ENCODE peak calls at places on chromosomes 5 and 9, in eight cellular contexts. R is cardiac muscle cell; P is Peyer's patch; J is DND-41; V is naive thymus-derived CD4-positive, alpha-beta T cell; H is lung; Y is heart left ventricle; K is mucosa of descending colon. A is an unnamed sample.
A peak's percentile ranks its signal among the peaks of the same experiment; 100 is the strongest.

GRCh38 chr5:126354012-126354856 is 69.0 kb upstream of the GRAMD2B start:
- DNase-seq in J (no peak), V (peak; percentile 39), Y (no peak), R (peak; percentile 57), K (no peak), H (no peak), P (no peak), A (no peak)

GRCh38 chr5:75622564-75622963 is 11.3 kb downstream of the ANKDD1B start:
- DNase-seq in K (no peak), J (no peak), R (no peak), P (no peak), H (no peak), Y (no peak), V (no peak), A (no peak)

GRCh38 chr9:89777544-89777943 is 172.7 kb downstream of the GADD45G start:
- DNase-seq in Y (no peak), R (no peak), K (no peak), H (no peak), P (no peak), V (no peak), J (no peak), A (no peak)

GRCh38 chr5:82074968-82075367 is 103.1 kb downstream of the ATG10 start:
- DNase-seq in K (no peak), R (no peak), P (no peak), V (no peak), H (no peak), J (no peak), Y (no peak), A (no peak)

GRCh38 chr5:4208537-4208936 is 612.9 kb downstream of the IRX1 start:
- DNase-seq in J (no peak), P (no peak), H (no peak), V (no peak), R (no peak), Y (no peak), K (no peak), A (no peak)

GRCh38 chr5:32172908-32173393 is 1.2 kb downstream of the GOLPH3 start:
- DNase-seq in J (no peak), K (no peak), P (no peak), V (no peak), Y (no peak), R (no peak), H (no peak), A (peak; percentile 6)

GRCh38 chr5:107359033-107359915 is 311.5 kb downstream of the EFNA5 start:
- DNase-seq in J (no peak), Y (no peak), H (no peak), R (no peak), K (no peak), P (no peak), V (no peak), A (no peak)

GRCh38 chr5:9338796-9339195 is 207.1 kb downstream of the SEMA5A start:
- DNase-seq in J (no peak), V (no peak), K (no peak), R (no peak), P (no peak), Y (no peak), H (no peak), A (no peak)

GRCh38 chr9:74645007-74645639 is 148.0 kb downstream of the RORB start:
- DNase-seq in J (peak; percentile 11), P (no peak), V (no peak), Y (no peak), H (no peak), K (no peak), R (peak; percentile 57), A (no peak)

GRCh38 chr5:10633271-10634049 is 69.6 kb downstream of the ANKRD33B start:
- DNase-seq in P (no peak), V (no peak), R (no peak), Y (no peak), K (no peak), J (peak; percentile 47), H (no peak), A (no peak)

GRCh38 chr5:81290146-81290545 is 11.2 kb upstream of the ZCCHC9 start:
- DNase-seq in Y (no peak), R (no peak), H (no peak), V (no peak), P (no peak), J (no peak), K (no peak), A (no peak)

DNA sequence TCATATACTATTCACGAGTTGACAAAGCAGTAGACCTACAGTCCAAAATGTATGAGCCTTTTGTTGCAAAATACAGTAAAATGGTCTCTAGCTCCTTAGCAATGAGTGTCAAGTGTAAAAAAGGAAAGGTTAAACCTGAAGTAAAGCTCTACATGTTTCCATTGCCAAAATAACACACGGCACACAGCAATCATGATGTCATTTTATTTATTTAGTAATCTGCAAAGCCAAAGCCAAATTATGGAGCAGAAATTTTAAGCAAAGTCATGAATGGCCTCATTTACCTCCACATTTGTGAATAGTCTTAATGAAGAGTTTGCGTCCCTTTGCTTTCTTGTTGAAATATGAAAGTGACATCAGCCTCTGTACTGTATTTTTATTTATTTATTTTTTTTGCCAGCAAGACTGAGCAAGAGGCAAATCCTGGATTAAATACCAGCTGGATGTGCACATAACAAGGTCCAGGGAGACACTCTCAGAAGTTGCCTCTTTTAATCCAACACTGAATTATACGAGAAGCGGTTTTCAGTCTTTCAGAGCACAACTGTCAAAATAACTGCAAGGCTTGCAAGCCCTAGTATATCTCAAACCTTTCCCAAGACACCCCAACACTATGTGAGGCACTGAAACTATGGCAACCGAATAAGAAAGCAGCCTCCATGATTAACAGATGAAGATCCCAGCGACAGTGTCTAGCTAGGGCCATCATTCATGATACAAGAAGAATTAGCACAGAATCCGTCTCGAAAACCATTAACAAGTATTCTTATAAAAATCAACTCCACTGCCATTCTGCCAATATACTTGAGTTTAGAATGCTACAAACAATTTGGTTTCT is 9.6 kb downstream of the SEMA6A start:
- DNase-seq in V (no peak), P (no peak), J (no peak), H (no peak), Y (no peak), K (no peak), R (no peak), A (no peak)
- H3K4me1 ChIP-seq in V (no peaks in the 10 kb centered on the region), P (no peaks in the 10 kb centered on the region), J (no peaks in the 10 kb centered on the region), H (peaks cover 14% of the 10 kb centered on the region), Y (peaks cover 23% of the 10 kb centered on the region), K (peaks cover 8% of the 10 kb centered on the region), R (peaks cover 7% of the 10 kb centered on the region), A (no peaks in the 10 kb centered on the region)

GRCh38 chr9:134919316-134919715 is 1.6 kb upstream of the FCN1 start:
- DNase-seq in R (no peak), V (no peak), J (no peak), P (no peak), Y (no peak), H (no peak), K (no peak), A (no peak)
- H3K4me1 ChIP-seq in R (peaks cover 5% of the 10 kb centered on the region), V (no peaks in the 10 kb centered on the region), J (no peaks in the 10 kb centered on the region), P (no peaks in the 10 kb centered on the region), Y (no peaks in the 10 kb centered on the region), H (no peaks in the 10 kb centered on the region), K (no peaks in the 10 kb centered on the region), A (no peaks in the 10 kb centered on the region)

DNA sequence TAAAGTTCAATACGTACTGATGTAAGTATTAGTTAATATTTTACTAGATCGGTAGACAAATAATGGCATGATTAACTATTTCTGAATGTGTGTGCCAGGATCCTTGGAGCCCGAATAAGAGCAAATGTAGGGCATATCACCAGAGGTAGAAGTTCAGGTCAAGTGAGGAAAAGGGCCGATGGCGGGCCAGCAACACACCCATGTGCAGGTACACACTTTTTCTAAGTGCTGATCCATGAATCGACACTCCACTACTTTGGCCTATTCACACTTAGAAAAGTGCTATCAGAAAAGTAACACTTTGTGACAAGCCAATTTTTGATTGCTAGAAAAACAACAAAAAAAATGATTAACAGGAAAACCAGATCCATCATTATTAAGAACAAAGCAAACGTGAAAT is 150.3 kb downstream of the AUH start:
- DNase-seq in J (no peak), Y (no peak), P (no peak), H (no peak), R (no peak), K (no peak), V (no peak), A (no peak)
- H3K4me1 ChIP-seq in J (peaks cover 11% of the 10 kb centered on the region), Y (peaks cover 17% of the 10 kb centered on the region), P (peaks cover 3% of the 10 kb centered on the region), H (peaks cover 6% of the 10 kb centered on the region), R (peaks cover 17% of the 10 kb centered on the region), K (peaks cover 25% of the 10 kb centered on the region), V (peaks cover 18% of the 10 kb centered on the region), A (peaks cover 18% of the 10 kb centered on the region)

DNA sequence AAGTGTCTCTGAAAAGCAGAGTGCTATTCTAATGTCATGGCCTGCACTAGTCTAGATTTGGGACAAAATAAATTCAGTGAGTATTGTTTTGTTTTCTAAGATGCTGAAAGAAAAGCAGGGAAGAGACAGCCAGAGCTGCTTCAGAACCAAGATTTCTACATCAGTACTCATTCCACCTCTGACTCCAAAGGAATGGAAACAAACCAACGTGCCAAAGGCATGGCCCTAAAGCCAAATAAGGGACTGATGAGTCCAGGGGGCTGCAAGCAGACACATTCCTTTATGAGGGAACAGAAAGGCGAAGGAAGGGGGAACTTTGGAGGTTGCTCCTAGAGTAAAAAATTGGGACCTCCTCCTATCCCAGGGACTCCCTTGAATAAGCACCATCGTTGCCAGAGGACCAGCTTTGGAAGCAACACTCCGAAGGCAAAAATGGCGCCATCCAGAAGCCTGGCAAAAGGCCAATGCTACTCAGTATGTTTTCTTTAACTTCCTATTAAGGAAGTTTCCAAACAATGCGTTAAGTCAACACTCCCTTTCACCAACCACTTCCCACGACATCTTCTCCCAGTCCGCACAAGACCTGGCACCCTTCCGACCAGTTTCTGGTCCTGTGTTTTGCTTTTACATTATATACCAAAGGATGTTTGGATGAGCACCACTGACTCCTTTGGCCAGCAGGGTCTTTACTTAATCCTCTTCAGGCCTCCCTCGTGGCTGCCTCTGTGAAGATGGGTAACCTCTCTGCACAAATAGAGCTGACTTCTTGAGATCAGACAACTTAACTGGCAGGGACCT is 31.6 kb downstream of the ADAM19 start:
- DNase-seq in R (no peak), Y (no peak), K (no peak), H (no peak), V (no peak), J (peak; percentile 37), P (no peak), A (no peak)
- H3K4me1 ChIP-seq in R (peaks cover 6% of the 10 kb centered on the region), Y (peaks cover 77% of the 10 kb centered on the region), K (peaks cover 7% of the 10 kb centered on the region), H (peaks cover 51% of the 10 kb centered on the region), V (peaks cover 73% of the 10 kb centered on the region), J (peaks cover 32% of the 10 kb centered on the region), P (no peaks in the 10 kb centered on the region), A (peaks cover 82% of the 10 kb centered on the region)

A was measured in CD8-positive, alpha-beta memory T cell.